ENCODE peak calls at places on chromosomes 16 and 17, in nine cellular contexts. N is tibial artery; F is HCT116; Q is effector memory CD4-positive, alpha-beta T cell; W is CD8-positive, alpha-beta memory T cell; Z is CD4-positive, alpha-beta memory T cell; G is uterus; R is aorta; J is lower lobe of right lung. U is an unnamed sample.

GRCh38 chr17:2122641-2123302 is 67.9 kb downstream of the HIC1 start:
- DNase-seq in Q (no peak), G (peak; percentile 68), J (peak; percentile 86), R (peak; percentile 88), Z (no peak), F (no peak), N (peak; percentile 70), W (no peak), U (peak; percentile 93)

GRCh38 chr16:1906052-1906845 is 12.0 kb downstream of the HS3ST6 start:
- DNase-seq in Q (no peak), F (no peak), N (no peak), R (peak; percentile 58), W (no peak), Z (no peak), J (no peak), G (no peak), U (no peak)

GRCh38 chr17:66663041-66663494 is 171.8 kb upstream of the CACNG5 start:
- DNase-seq in J (no peak), Q (no peak), F (no peak), N (no peak), R (no peak), W (no peak), Z (no peak), G (no peak), U (no peak)

GRCh38 chr16:66872524-66872923 is 7.8 kb upstream of the PDP2 start:
- DNase-seq in R (no peak), F (no peak), W (no peak), Q (no peak), Z (no peak), G (no peak), J (no peak), N (no peak), U (no peak)

GRCh38 chr17:37792787-37793186 is 47.9 kb upstream of the HNF1B start:
- DNase-seq in J (no peak), Z (no peak), W (no peak), G (no peak), Q (no peak), F (no peak), N (no peak), R (no peak), U (no peak)

GRCh38 chr16:49468611-49469322 is 95.2 kb downstream of the C16orf78 start:
- DNase-seq in J (peak; percentile 14), G (no peak), Z (no peak), N (no peak), Q (no peak), F (no peak), W (no peak), R (no peak), U (peak; percentile 25)

GRCh38 chr16:55836158-55836611 is 3.3 kb upstream of the CES1 start:
- DNase-seq in Q (no peak), W (no peak), F (no peak), J (no peak), R (no peak), G (no peak), Z (no peak), N (no peak), U (no peak)

GRCh38 chr16:87331241-87331801 is 14.1 kb upstream of the C16orf95 start:
- DNase-seq in R (peak; percentile 60), Z (no peak), W (no peak), F (no peak), N (no peak), J (peak; percentile 42), G (no peak), Q (no peak), U (no peak)

GRCh38 chr17:75831032-75831567 is 13.1 kb downstream of the UNC13D start:
- DNase-seq in F (no peak), N (no peak), W (no peak), G (no peak), J (no peak), Q (no peak), R (no peak), Z (no peak), U (no peak)

GRCh38 chr17:41705271-41705991 is 6.7 kb upstream of the GAST start:
- DNase-seq in W (no peak), G (no peak), J (no peak), F (no peak), Z (no peak), N (no peak), R (no peak), Q (no peak), U (no peak)
- H3K4me3 ChIP-seq in W (no peak overlapping the region), G (no peak overlapping the region), J (no peak overlapping the region), F (no peak overlapping the region), Z (no peak overlapping the region), N (no peak overlapping the region), R (no peak overlapping the region), Q (no peak overlapping the region), U (no peak overlapping the region)

DNA sequence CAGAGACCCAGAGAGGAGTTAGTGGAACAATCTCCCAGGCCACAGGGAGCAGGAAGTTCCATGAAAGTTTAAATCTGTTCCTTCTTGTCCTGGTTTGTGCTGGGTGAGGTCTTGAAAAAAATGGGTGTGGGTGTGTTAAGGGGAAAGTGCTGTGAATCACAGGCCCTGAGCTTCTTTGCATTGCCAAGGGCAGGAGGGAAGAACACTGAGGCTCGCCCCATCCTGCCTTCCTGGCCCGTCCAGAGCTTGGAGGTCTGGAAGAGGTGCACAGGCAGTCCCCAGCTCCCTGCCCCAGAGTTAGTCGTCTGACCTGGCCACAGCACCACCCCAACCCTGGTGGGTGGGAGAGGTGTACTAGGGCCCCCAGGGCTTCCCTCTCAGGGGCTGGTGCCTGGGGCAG is 2.4 kb downstream of the ADORA2B start:
- DNase-seq in R (peak; percentile 52), W (no peak), F (no peak), J (no peak), N (no peak), G (no peak), Q (no peak), Z (no peak), U (no peak)
- H3K27ac ChIP-seq in R (no peak overlapping the region), W (no peak overlapping the region), F (peak overlapping the region; percentile 92), J (peak overlapping the region; percentile 11), N (no peak overlapping the region), G (no peak overlapping the region), Q (no peak overlapping the region), Z (no peak overlapping the region), U (no peak overlapping the region)

DNA sequence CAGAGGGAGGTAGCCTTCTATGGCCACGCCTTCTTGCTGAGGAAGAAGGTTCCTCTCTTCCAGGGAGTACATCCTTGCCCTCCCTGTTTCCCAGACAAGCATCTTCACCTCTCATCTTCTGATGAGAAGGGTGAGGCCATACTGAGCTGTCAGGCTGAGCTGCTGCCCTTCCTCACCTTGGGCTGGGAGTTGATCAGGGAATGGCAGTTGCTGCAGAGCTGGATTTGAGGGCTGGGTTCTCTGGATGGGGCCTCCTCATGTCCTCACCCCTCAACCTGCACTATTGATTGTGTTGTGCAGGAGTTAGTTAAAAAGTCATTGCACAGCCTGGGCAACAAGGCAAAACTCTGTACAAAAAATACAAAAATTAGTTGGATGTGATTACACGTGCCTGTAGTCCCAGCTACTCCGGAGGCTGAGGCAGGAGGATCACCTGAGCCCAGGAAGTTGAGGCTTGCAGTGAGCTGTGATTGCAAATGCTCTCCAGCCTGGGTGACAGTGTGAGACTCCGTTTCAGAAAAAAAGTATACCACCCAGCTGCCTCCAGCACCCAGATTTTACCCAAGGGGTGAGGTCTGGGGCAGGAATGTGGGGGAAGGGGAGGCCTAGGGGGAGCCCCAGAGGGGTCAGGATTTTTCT is 2.0 kb downstream of the ERBB2 start:
- DNase-seq in W (no peak), G (no peak), R (no peak), N (no peak), Q (no peak), J (no peak), F (no peak), Z (no peak), U (no peak)
- H3K4me1 ChIP-seq in W (peaks cover 5% of the 10 kb centered on the region), G (no peaks in the 10 kb centered on the region), R (no peaks in the 10 kb centered on the region), N (peaks cover 51% of the 10 kb centered on the region), Q (peaks cover 7% of the 10 kb centered on the region), J (peaks cover 62% of the 10 kb centered on the region), F (peaks cover 65% of the 10 kb centered on the region), Z (peaks cover 6% of the 10 kb centered on the region), U (peaks cover 18% of the 10 kb centered on the region)

GRCh38 chr17:42782402-42783061 is 2.1 kb downstream of the WNK4 start:
- DNase-seq in R (no peak), J (no peak), N (no peak), Q (no peak), G (no peak), W (no peak), F (no peak), Z (no peak), U (no peak)
- H3K4me3 ChIP-seq in R (no peak overlapping the region), J (no peak overlapping the region), N (no peak overlapping the region), Q (no peak overlapping the region), G (no peak overlapping the region), W (no peak overlapping the region), F (no peak overlapping the region), Z (no peak overlapping the region), U (no peak overlapping the region)

GRCh38 chr16:85674828-85675227 is 13.9 kb downstream of the GINS2 start:
- DNase-seq in Q (no peak), F (no peak), Z (no peak), R (no peak), J (no peak), N (no peak), G (no peak), W (no peak), U (no peak)
- H3K27ac ChIP-seq in Q (no peak overlapping the region), F (no peak overlapping the region), Z (no peak overlapping the region), R (no peak overlapping the region), J (peak overlapping the region; percentile 56), N (no peak overlapping the region), G (no peak overlapping the region), W (no peak overlapping the region), U (no peak overlapping the region)

DNA sequence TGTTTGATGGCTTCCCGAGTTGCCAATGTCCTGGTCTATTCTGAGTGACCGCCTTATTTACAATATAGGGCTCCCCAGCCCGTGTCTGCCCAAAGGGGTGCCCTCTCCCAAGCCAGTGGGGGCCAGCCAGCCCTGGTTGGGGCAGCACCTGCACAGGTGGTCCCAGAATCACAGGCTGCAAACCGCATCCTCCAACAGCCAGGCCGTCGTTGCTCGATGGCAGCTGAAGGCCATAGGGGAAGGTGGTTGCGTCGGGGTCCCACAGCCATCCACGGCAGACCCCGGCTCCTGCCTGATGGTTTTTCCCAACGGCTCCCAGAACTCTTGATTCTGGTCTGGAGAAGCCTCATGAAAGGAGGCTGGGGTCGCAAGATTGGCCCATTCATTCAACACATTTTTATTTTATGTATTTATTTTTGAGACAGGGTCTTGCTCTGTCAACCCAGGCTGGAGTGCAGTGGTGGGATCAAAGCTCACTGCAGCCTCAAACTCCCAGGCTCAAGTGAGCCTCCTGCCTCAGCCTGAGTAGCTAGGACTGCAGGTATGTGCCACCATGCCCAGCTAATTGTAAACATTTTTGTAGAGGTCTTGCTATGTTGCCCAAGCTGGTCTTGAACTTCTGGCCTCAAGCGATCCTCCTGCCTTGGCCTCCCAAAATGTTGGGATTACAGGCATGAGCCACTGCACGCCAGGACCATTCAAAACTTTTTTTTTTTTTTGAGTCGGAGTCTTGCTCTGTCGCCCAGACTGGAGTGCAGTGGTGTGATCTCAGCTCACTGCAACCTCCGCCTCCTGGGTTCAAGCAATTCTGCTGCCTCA is 79.0 kb upstream of the TOB1 start:
- DNase-seq in G (no peak), N (peak; percentile 56), J (no peak), W (no peak), F (no peak), R (no peak), Q (no peak), Z (no peak), U (no peak)
- H3K4me1 ChIP-seq in G (peaks cover 25% of the 10 kb centered on the region), N (peaks cover 29% of the 10 kb centered on the region), J (peaks cover 35% of the 10 kb centered on the region), W (peaks cover 38% of the 10 kb centered on the region), F (peaks cover 81% of the 10 kb centered on the region), R (no peaks in the 10 kb centered on the region), Q (peaks cover 20% of the 10 kb centered on the region), Z (peaks cover 44% of the 10 kb centered on the region), U (peaks cover 14% of the 10 kb centered on the region)

DNA sequence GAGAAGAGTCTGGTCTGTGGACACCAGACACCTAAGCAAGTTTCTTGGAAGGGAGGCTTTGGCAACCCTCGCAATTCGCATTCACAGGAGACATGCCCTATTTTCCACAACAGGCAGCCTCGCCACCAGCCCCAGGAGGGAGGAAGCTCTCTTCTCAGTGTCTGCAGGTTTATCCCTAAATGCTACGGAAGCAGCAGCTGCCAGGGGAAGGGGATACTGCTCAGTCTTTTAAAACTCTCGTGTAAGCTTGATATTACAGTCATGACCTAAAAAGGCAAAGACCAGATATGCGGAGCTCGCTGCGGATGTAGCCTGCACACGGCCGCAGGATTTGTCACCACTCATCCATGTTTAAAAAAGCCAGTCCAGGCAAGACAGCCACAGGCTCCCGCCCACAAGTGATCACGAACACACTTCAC is 159.2 kb upstream of the RPH3AL start:
- DNase-seq in N (no peak), Z (no peak), W (no peak), F (no peak), R (peak; percentile 57), J (no peak), Q (no peak), G (peak; percentile 27), U (peak; percentile 51)
- H3K4me3 ChIP-seq in N (peak overlapping the region; percentile 20), Z (no peak overlapping the region), W (no peak overlapping the region), F (no peak overlapping the region), R (no peak overlapping the region), J (no peak overlapping the region), Q (no peak overlapping the region), G (no peak overlapping the region), U (no peak overlapping the region)

U was measured in SJSA1.